ENCODE peak calls at places on chromosomes 3 and 15, in seven cellular contexts. N is HuH-7, V is AG04449, P is A549, R is neural progenitor cell, F is aorta, L is M059J. J is an unnamed sample.

GRCh38 chr3:107394502-107394901 is 17.3 kb downstream of the CCDC54 start:
- DNase-seq in V (no peak), N (no peak), P (no peak), L (peak), F (no peak), R (no peak), J (no peak)

GRCh38 chr3:3589715-3590130 is 209.5 kb upstream of the LRRN1 start:
- DNase-seq in R (no peak), L (no peak), P (no peak), V (no peak), F (no peak), N (no peak), J (no peak)

GRCh38 chr15:70559223-70559823 is 204.0 kb downstream of the UACA start:
- DNase-seq in V (no peak), L (peak), R (no peak), F (peak), N (no peak), P (no peak), J (peak)

GRCh38 chr3:147930417-147930816 is 521.3 kb downstream of the ZIC1 start:
- DNase-seq in R (peak), P (peak), L (peak), N (no peak), V (peak), F (no peak), J (no peak)

GRCh38 chr3:9253327-9253726 is 3.9 kb upstream of the SRGAP3 start:
- DNase-seq in F (no peak), L (peak), P (no peak), N (no peak), V (no peak), R (no peak), J (no peak)

GRCh38 chr3:155585384-155585783 is 159.5 kb downstream of the PLCH1 start:
- DNase-seq in N (no peak), P (no peak), V (no peak), L (peak), R (peak), F (no peak), J (no peak)

GRCh38 chr15:51368307-51368706 is 26.9 kb downstream of the GLDN start:
- DNase-seq in P (no peak), N (no peak), V (no peak), R (no peak), L (no peak), F (no peak), J (no peak)

GRCh38 chr15:23035964-23036566 is 3.3 kb downstream of the TUBGCP5 start:
- DNase-seq in R (peak), F (no peak), N (peak), L (peak), V (no peak), P (peak), J (no peak)

GRCh38 chr3:66504761-66505641 is 4.2 kb upstream of the LRIG1 start:
- DNase-seq in L (no peak), N (no peak), F (no peak), V (no peak), P (peak), R (no peak), J (no peak)

GRCh38 chr3:1808590-1808989 is 290.1 kb upstream of the CNTN4 start:
- DNase-seq in P (no peak), L (no peak), N (no peak), V (no peak), F (no peak), R (no peak), J (no peak)

GRCh38 chr3:38646630-38647029 is 2.9 kb downstream of the SCN5A start:
- DNase-seq in N (peak), F (no peak), R (peak), V (no peak), P (peak), L (peak), J (no peak)

GRCh38 chr3:15273214-15273613 is 59.2 kb downstream of the SH3BP5 start:
- DNase-seq in L (no peak), R (no peak), P (no peak), N (no peak), F (no peak), V (no peak), J (no peak)

GRCh38 chr15:70361891-70362290 is 264.2 kb upstream of the TLE3 start:
- DNase-seq in R (no peak), F (no peak), N (no peak), P (no peak), L (no peak), V (no peak), J (no peak)